ENCODE peak calls at places on chromosomes 5 and 9, in seven cellular contexts. V is CD8-positive, alpha-beta T cell; U is GM23338; G is heart right ventricle; X is fibroblast of gingiva; T is activated naive CD8-positive, alpha-beta T cell treated with anti-CD3 and anti-CD28 coated beads, Interleukin-2, amount 50 U/mL, for 24 hours; C is neural crest cell. W is an unnamed sample.

GRCh38 chr9:109264865-109265532 is 55.9 kb downstream of the EPB41L4B start:
- DNase-seq in U (no peak), G (peak), C (no peak), T (no peak), V (no peak), X (peak), W (no peak)

GRCh38 chr5:32083981-32084430 is 90.1 kb downstream of the GOLPH3 start:
- DNase-seq in U (no peak), X (no peak), V (no peak), C (no peak), T (no peak), G (no peak), W (no peak)

GRCh38 chr9:33135086-33135958 is 31.8 kb downstream of the B4GALT1 start:
- DNase-seq in V (no peak), X (no peak), U (no peak), T (no peak), C (no peak), G (peak), W (no peak)

GRCh38 chr9:129731477-129732085 is 21.3 kb downstream of the PTGES start:
- DNase-seq in U (peak), C (no peak), V (no peak), X (no peak), G (no peak), T (no peak), W (no peak)

GRCh38 chr5:132658383-132659302 is 670 bp downstream of the IL13 start:
- DNase-seq in V (no peak), T (no peak), U (no peak), X (no peak), C (no peak), G (no peak), W (no peak)

GRCh38 chr9:100099722-100100042 is 639 bp downstream of the INVS start:
- DNase-seq in V (peak), C (peak), X (no peak), T (peak), G (no peak), U (peak), W (no peak)

GRCh38 chr5:172586118-172587060 is 54.7 kb upstream of the NEURL1B start:
- DNase-seq in C (no peak), G (no peak), T (no peak), V (no peak), X (no peak), U (peak), W (peak)

GRCh38 chr9:92974696-92975451 is 27.6 kb downstream of the FGD3 start:
- DNase-seq in V (no peak), U (no peak), C (no peak), G (no peak), X (no peak), T (no peak), W (no peak)

GRCh38 chr9:87662808-87663528 is 63.0 kb upstream of the CTSL start:
- DNase-seq in V (peak), U (peak), C (peak), G (peak), X (peak), T (peak), W (peak)

GRCh38 chr5:141694479-141694878 is 12.4 kb upstream of the ARAP3 start:
- DNase-seq in G (no peak), X (no peak), T (no peak), C (no peak), V (no peak), U (no peak), W (no peak)

GRCh38 chr5:168273056-168273980 is 18.1 kb upstream of the WWC1 start:
- DNase-seq in X (no peak), U (no peak), C (no peak), G (no peak), T (no peak), V (no peak), W (no peak)

GRCh38 chr5:139733698-139734491 is 61.7 kb upstream of the PSD2 start:
- DNase-seq in C (peak), T (no peak), U (peak), X (no peak), G (no peak), V (no peak), W (no peak)

GRCh38 chr9:124284237-124284831 is 26.6 kb downstream of the NEK6 start:
- DNase-seq in U (no peak), C (no peak), V (no peak), G (peak), X (no peak), T (no peak), W (no peak)

GRCh38 chr5:78726556-78726955 is 78.0 kb upstream of the LHFPL2 start:
- DNase-seq in T (no peak), X (no peak), V (no peak), C (no peak), G (no peak), U (no peak), W (no peak)

GRCh38 chr5:132949151-132949550 is 14.3 kb downstream of the AFF4 start:
- DNase-seq in C (no peak), U (no peak), V (no peak), G (no peak), T (no peak), X (no peak), W (no peak)

GRCh38 chr5:132687995-132688394 is 14.2 kb downstream of the IL4 start:
- DNase-seq in T (peak), C (no peak), G (no peak), U (no peak), X (no peak), V (peak), W (peak)

GRCh38 chr5:90590-91547 is 1.1 kb upstream of the PLEKHG4B start:
- DNase-seq in G (no peak), C (no peak), T (no peak), U (peak), X (no peak), V (no peak), W (peak)

GRCh38 chr5:91024160-91024559 is 359.0 kb downstream of the ARRDC3 start:
- DNase-seq in X (no peak), T (no peak), U (no peak), V (no peak), C (no peak), G (no peak), W (no peak)

GRCh38 chr9:100591639-100592412 is 13.9 kb downstream of the CAVIN4 start:
- DNase-seq in G (no peak), T (no peak), V (no peak), X (no peak), U (no peak), C (no peak), W (no peak)